ENCODE peak calls at places on chromosomes 6 and 20, in four cellular contexts. P is hepatocyte, U is GM12878, X is SJCRH30. E is an unnamed sample. For H3K27me3, the result is how much of the 10 kb centered on the place peaks cover.

GRCh38 chr6:167054987-167055386 is 55.8 kb downstream of the CEP43 start:
- DNase-seq in P (no peak), U (no peak), X (no peak), E (no peak)

GRCh38 chr20:4978050-4978918 is 23.0 kb downstream of the SLC23A2 start:
- DNase-seq in P (no peak), U (no peak), X (no peak), E (no peak)

GRCh38 chr20:31869942-31870702 is at the start of the genes DUSP15 and TTLL9:
- DNase-seq in P (peak), U (no peak), X (peak), E (peak)

GRCh38 chr6:105981002-105981887 is 104.9 kb upstream of the PRDM1 start:
- DNase-seq in P (no peak), U (no peak), X (no peak), E (no peak)

GRCh38 chr20:61443541-61444126 is 191.6 kb downstream of the CDH4 start:
- DNase-seq in P (no peak), U (no peak), X (no peak), E (no peak)

GRCh38 chr6:41232667-41233066 is 4.5 kb downstream of the TREML4 start:
- DNase-seq in P (no peak), U (no peak), X (no peak), E (no peak)

GRCh38 chr6:163986313-163986712 is 571.8 kb downstream of the QKI start:
- DNase-seq in P (no peak), U (no peak), X (no peak), E (no peak)

GRCh38 chr6:90397929-90398674 is 101.5 kb upstream of the BACH2 start:
- DNase-seq in P (peak), U (no peak), X (no peak), E (no peak)

GRCh38 chr6:111765681-111766523 is 107.3 kb downstream of the FYN start:
- DNase-seq in P (no peak), U (no peak), X (no peak), E (no peak)

GRCh38 chr6:74073896-74074295 is 377.9 kb downstream of the CD109 start:
- DNase-seq in P (no peak), U (no peak), X (no peak), E (no peak)

GRCh38 chr6:161618816-161619454 is 345.1 kb upstream of the AGPAT4 start:
- DNase-seq in P (peak), U (no peak), X (no peak), E (peak)

GRCh38 chr20:17965042-17965697 is 3.4 kb downstream of the SNX5 start:
- DNase-seq in P (no peak), U (no peak), X (no peak), E (no peak)

GRCh38 chr20:8601542-8601912 is 467.4 kb upstream of the PLCB4 start:
- DNase-seq in P (peak), U (peak), X (no peak), E (no peak)

GRCh38 chr20:50560867-50561266 is 50.7 kb downstream of the PTPN1 start:
- DNase-seq in P (no peak), U (no peak), X (no peak), E (no peak)

GRCh38 chr20:20362774-20363435 is 5.0 kb upstream of the INSM1 start:
- DNase-seq in P (peak), U (no peak), X (no peak), E (peak)

GRCh38 chr20:20359628-20360027 is 8.3 kb upstream of the INSM1 start:
- DNase-seq in P (no peak), U (no peak), X (no peak), E (no peak)

GRCh38 chr20:20358801-20359200 is 9.1 kb upstream of the INSM1 start:
- DNase-seq in P (no peak), U (no peak), X (no peak), E (no peak)

GRCh38 chr20:20363449-20364015 is 4.4 kb upstream of the INSM1 start:
- DNase-seq in P (no peak), U (no peak), X (no peak), E (no peak)

GRCh38 chr20:20360464-20360863 is 7.4 kb upstream of the INSM1 start:
- DNase-seq in P (peak), U (no peak), X (peak), E (peak)
- H3K27me3 ChIP-seq in P (half or more), U (under half), X (under half), E (under half)

GRCh38 chr6:10384719-10385511 is 30.0 kb downstream of the TFAP2A start:
- DNase-seq in P (no peak), U (no peak), X (no peak), E (no peak)
- H3K27me3 ChIP-seq in P (half or more), U (under half), X (under half), E (half or more)

GRCh38 chr6:39309942-39310531 is 4.2 kb downstream of the KCNK17 start:
- DNase-seq in P (peak), U (no peak), X (peak), E (peak)
- H3K27me3 ChIP-seq in P (under half), U (under half), X (under half), E (under half)

GRCh38 chr6:168440520-168441433 is at the start of gene SMOC2:
- DNase-seq in P (peak), U (no peak), X (no peak), E (no peak)

GRCh38 chr6:168447282-168447681 is 6.3 kb downstream of the SMOC2 start:
- DNase-seq in P (no peak), U (no peak), X (no peak), E (no peak)

GRCh38 chr6:168439791-168440491 is 1.0 kb upstream of the SMOC2 start:
- DNase-seq in P (no peak), U (no peak), X (no peak), E (no peak)

GRCh38 chr6:168441434-168442391 is 729 bp downstream of the SMOC2 start:
- DNase-seq in P (no peak), U (no peak), X (no peak), E (no peak)

GRCh38 chr6:168442646-168443045 is 1.7 kb downstream of the SMOC2 start:
- DNase-seq in P (no peak), U (no peak), X (no peak), E (no peak)
- H3K27me3 ChIP-seq in P (half or more), U (under half), X (under half), E (under half)

GRCh38 chr6:29744621-29745020 is 21.4 kb downstream of the HLA-F start:
- DNase-seq in P (no peak), U (no peak), X (no peak), E (no peak)

GRCh38 chr6:29746846-29747687 is 23.8 kb downstream of the HLA-F start:
- DNase-seq in P (no peak), U (no peak), X (no peak), E (no peak)

GRCh38 chr6:29744131-29744530 is 20.9 kb downstream of the HLA-F start:
- DNase-seq in P (no peak), U (no peak), X (no peak), E (no peak)

GRCh38 chr6:29746050-29746449 is 22.8 kb downstream of the HLA-F start:
- DNase-seq in P (no peak), U (no peak), X (no peak), E (no peak)

DNA sequence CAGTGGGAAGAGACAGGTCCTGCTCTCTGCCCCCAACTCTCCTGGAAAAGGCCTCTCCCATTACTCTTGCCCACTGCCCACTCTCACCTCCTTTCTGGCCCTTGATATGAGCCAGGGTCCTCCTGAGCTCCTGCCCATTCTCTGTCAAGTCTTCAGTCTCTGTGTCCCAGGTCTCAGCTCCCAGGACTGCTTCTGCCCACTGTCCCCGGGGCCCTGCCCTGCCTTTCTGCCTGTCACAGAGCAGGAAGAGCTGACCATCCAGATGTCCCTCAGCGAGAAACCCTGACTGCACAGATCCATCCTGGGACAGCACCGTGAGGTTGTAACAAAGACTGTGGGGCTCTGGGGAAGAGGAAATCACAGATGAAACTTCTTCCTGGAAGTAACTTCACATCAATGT is 22.2 kb downstream of the HLA-F start:
- DNase-seq in P (no peak), U (no peak), X (no peak), E (no peak)
- H3K27me3 ChIP-seq in P (under half), U (under half), X (under half), E (under half)

GRCh38 chr20:63413963-63414684 is 53.0 kb upstream of the CHRNA4 start:
- DNase-seq in P (no peak), U (no peak), X (no peak), E (no peak)

GRCh38 chr20:63414720-63415417 is 53.7 kb upstream of the CHRNA4 start:
- DNase-seq in P (no peak), U (no peak), X (no peak), E (no peak)

GRCh38 chr20:63416109-63416430 is 54.9 kb upstream of the CHRNA4 start:
- DNase-seq in P (no peak), U (no peak), X (no peak), E (no peak)

GRCh38 chr20:63416631-63417030 is 55.5 kb upstream of the CHRNA4 start:
- DNase-seq in P (no peak), U (no peak), X (no peak), E (peak)

GRCh38 chr20:63415418-63416108 is 54.4 kb upstream of the CHRNA4 start:
- DNase-seq in P (no peak), U (no peak), X (no peak), E (no peak)
- H3K27me3 ChIP-seq in P (under half), U (under half), X (half or more), E (under half)